ENCODE peak calls at places on chromosomes 5 and 9, in eight cellular contexts. U is HCT116, Q is GM12878, O is K562, W is GM23338, D is HepG2, G is endothelial cell of umbilical vein, V is H1. J is an unnamed sample.

GRCh38 chr9:22041792-22042191 is 32.7 kb upstream of the CDKN2B start:
- DNase-seq in U (peak; percentile 29), Q (no peak), O (no peak), W (peak; percentile 21), D (no peak), G (no peak), V (no peak), J (no peak)

GRCh38 chr5:153831976-153832375 is 206.7 kb downstream of the FAM114A2 start:
- DNase-seq in U (peak; percentile 60), Q (peak; percentile 11), O (peak; percentile 74), W (peak; percentile 66), D (peak; percentile 5), G (peak; percentile 4), V (no peak), J (peak; percentile 20)

GRCh38 chr9:21795483-21795882 is 7.0 kb upstream of the MTAP start:
- DNase-seq in U (no peak), Q (no peak), O (no peak), W (no peak), D (no peak), G (no peak), V (no peak), J (no peak)

GRCh38 chr5:53071738-53072137 is 37.8 kb downstream of the MOCS2 start:
- DNase-seq in U (no peak), Q (no peak), O (no peak), W (no peak), D (no peak), G (no peak), V (no peak), J (no peak)

GRCh38 chr5:130571076-130571475 is 594.0 kb downstream of the HINT1 start:
- DNase-seq in U (no peak), Q (no peak), O (no peak), W (no peak), D (no peak), G (no peak), V (no peak), J (no peak)

GRCh38 chr5:143247134-143247815 is 156.2 kb downstream of the NR3C1 start:
- DNase-seq in U (no peak), Q (no peak), O (no peak), W (no peak), D (no peak), G (no peak), V (no peak), J (no peak)

GRCh38 chr5:179322071-179323025 is 22.9 kb downstream of the ADAMTS2 start:
- DNase-seq in U (no peak), Q (no peak), O (no peak), W (no peak), D (no peak), G (no peak), V (no peak), J (no peak)

GRCh38 chr9:93183663-93184438 is at the start of gene WNK2:
- DNase-seq in U (no peak), Q (no peak), O (peak; percentile 46), W (peak; percentile 64), D (no peak), G (no peak), V (no peak), J (no peak)

GRCh38 chr5:57598756-57599155 is 116.1 kb upstream of the ACTBL2 start:
- DNase-seq in U (peak; percentile 0), Q (no peak), O (no peak), W (no peak), D (no peak), G (peak; percentile 26), V (no peak), J (no peak)

GRCh38 chr5:155906046-155906445 is 420.9 kb upstream of the SGCD start:
- DNase-seq in U (no peak), Q (no peak), O (no peak), W (peak; percentile 41), D (no peak), G (no peak), V (no peak), J (no peak)

GRCh38 chr9:108444400-108445358 is 411.1 kb downstream of the ACTL7B start:
- DNase-seq in U (peak; percentile 90), Q (no peak), O (no peak), W (no peak), D (peak; percentile 72), G (peak; percentile 89), V (no peak), J (no peak)

GRCh38 chr5:175694371-175695160 is 36.7 kb downstream of the HRH2 start:
- DNase-seq in U (no peak), Q (no peak), O (no peak), W (no peak), D (no peak), G (no peak), V (no peak), J (no peak)

GRCh38 chr5:141326088-141326854 is 4.0 kb upstream of the PCDHGA1 start:
- DNase-seq in U (no peak), Q (no peak), O (peak; percentile 86), W (peak; percentile 88), D (peak; percentile 58), G (peak; percentile 77), V (no peak), J (no peak)

GRCh38 chr5:170154297-170154696 is 48.6 kb downstream of the FOXI1 start:
- DNase-seq in U (no peak), Q (no peak), O (no peak), W (no peak), D (no peak), G (no peak), V (no peak), J (no peak)

GRCh38 chr9:134629061-134629585 is 12.5 kb upstream of the COL5A1 start:
- DNase-seq in U (no peak), Q (no peak), O (no peak), W (no peak), D (no peak), G (no peak), V (no peak), J (no peak)

GRCh38 chr5:124655943-124656459 is 90.4 kb downstream of the ZNF608 start:
- DNase-seq in U (peak; percentile 78), Q (no peak), O (peak; percentile 90), W (no peak), D (peak; percentile 97), G (peak; percentile 97), V (no peak), J (no peak)

GRCh38 chr5:61496406-61497307 is 164.6 kb downstream of the ZSWIM6 start:
- DNase-seq in U (no peak), Q (no peak), O (no peak), W (no peak), D (no peak), G (no peak), V (no peak), J (no peak)

DNA sequence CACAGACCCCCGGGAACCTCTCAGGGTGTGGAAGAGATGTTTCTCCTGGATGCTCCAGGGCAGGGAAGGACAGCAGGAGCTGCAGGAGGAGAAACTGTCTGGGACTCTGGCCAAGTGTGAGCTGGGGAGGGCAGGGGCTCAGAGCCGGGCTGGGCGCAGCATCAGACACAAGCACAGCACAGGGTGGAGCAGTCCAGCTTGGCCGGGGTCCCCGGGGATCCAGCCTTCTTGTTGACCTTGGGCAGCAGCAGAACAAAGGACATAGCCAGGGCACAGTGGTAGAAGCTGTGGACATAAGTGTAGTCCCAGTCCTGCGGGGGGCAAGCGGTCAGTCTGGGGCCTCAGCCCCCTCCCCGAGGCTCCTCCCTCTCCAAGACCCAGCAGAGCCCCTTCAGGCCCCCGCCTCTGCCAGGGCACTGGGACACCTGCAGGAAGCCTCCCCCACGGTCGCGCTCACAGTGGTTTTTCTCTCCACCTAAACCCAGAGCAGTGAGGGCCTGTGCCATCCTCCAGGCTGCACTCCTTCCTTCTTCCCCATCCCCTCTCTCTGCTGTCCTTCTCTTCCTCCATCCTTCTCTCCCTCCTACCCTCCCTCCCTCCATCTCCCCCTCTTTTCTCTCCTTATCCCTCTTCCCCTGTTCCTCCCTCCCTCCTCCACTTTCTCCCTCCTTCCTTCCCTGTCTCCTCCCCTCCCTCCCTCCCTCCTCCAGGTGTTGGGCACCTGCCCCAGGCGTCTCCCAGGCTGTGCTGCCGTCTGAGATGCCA is 10.1 kb downstream of the MYMK start:
- DNase-seq in U (no peak), Q (no peak), O (no peak), W (no peak), D (no peak), G (no peak), V (no peak), J (no peak)
- TF ChIP-seq EZH2 in U (no peak), Q (no peak), O (no peak), W (no peak), D (no peak), G (no peak), V (no peak), J (no peak)

DNA sequence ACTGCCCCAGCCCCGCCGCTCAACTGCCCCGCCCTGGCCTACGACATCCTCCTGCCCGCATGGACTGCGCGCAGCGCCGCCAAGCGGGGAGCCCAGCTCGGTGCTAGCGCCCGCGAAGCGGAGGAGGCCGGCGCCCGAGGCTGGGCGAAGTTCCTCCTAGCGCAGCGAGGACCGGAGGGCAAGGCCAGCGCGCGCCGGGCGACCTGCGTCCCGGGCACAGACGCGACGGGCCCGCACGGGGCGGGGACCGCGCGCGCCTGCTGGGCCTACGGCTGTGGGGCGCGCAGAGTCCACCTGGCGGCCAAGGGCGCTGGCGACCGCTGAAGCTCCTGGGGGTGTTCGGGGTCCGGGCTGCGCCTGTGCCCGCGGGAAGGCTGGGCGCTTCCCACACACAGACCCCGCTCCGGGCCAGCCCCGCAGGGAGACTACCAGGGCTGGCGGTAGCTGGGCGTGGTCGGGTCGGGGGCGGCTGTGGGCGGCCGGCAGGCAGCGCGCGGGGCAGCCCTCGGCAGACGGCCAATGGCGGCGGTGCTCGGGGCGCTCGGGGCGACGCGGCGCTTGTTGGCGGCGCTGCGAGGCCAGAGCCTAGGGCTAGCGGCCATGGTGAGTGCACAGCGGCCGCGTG is at the start of gene PCBD2:
- DNase-seq in U (peak; percentile 83), Q (peak; percentile 73), O (peak; percentile 94), W (peak; percentile 96), D (peak; percentile 80), G (peak; percentile 90), V (peak; percentile 86), J (no peak)
- TF ChIP-seq POLR2AphosphoS5 in U (peak; percentile 75), Q (peak; percentile 81), O (no peak), W (peak; percentile 50), D (peak; percentile 49), G (peak; percentile 89), V (peak; percentile 80), J (no peak)

GRCh38 chr9:137167113-137167751 is 2.6 kb downstream of the LRRC26 start:
- DNase-seq in U (no peak), Q (no peak), O (peak; percentile 42), W (peak; percentile 19), D (no peak), G (no peak), V (no peak), J (no peak)
- TF ChIP-seq EZH2 in U (no peak), Q (no peak), O (no peak), W (no peak), D (no peak), G (peak; percentile 47), V (no peak), J (no peak)

DNA sequence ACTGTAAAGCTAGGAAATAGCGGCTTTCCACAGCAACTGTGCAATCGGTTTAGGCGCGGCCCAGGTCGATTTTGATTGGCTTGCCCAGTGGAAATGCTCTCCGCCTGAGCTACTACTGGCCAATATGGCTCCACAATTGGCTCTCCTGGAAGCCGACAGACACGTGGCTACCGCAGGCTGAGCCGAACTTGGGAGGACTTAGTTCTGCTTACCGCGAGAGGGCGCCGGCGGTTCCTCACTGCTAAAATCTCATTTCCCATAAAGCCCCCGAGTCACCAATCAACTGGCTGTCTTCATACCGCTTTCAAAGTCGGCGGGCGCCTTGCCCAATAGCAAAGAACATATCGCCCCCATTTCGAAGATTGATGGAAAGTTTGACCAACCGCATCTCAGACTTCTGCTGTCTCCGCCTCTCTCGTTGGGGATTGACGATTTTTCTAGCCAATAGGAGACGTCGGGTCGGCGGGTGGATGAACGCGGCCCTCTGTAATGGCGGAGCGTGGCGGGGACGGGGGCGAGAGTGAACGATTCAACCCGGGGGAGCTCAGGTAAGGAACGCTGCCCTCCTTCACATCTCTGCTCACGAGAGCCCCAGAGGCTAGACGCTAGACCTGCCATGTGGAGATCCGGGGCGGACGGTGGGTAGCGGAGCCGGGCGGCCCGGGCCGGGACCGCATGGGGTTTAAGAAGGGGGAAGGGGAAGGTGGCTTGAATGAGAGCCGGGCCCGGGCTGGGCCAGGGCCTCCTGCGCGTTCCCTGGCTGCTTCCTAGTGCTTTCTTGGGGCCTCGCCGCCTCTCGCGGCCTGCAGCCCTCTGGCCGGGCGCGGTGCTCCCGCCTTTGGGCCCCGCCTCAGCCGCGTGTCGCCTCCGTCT is at the start of gene TCERG1:
- DNase-seq in U (peak; percentile 100), Q (peak; percentile 98), O (peak; percentile 100), W (peak; percentile 100), D (peak; percentile 99), G (peak; percentile 100), V (peak; percentile 99), J (peak; percentile 100)
- TF ChIP-seq POLR2AphosphoS5 in U (peak; percentile 59), Q (peak; percentile 85), O (peak; percentile 71), W (peak; percentile 71), D (peak; percentile 64), G (peak; percentile 42), V (peak; percentile 90), J (peak; percentile 86)